ENCODE peak calls at places on chromosomes 13 and 19, in seven cellular contexts. One of them, this sample, is unnamed.
A peak's percentile ranks its signal among the peaks of the same experiment; 100 is the strongest.

GRCh38 chr19:2503521-2504109 is 27.7 kb downstream of the GADD45B start:
- DNase-seq in HCT116: peak; percentile 88
- DNase-seq in CD8-positive, alpha-beta memory T cell: peak; percentile 75
- DNase-seq in BJ: peak; percentile 79
- DNase-seq in tibial artery: no peak
- DNase-seq in aorta: no peak
- DNase-seq in HAP-1: no peak
- DNase-seq in this sample: no peak

GRCh38 chr19:45446295-45446694 is 21.5 kb upstream of the FOSB start:
- DNase-seq in HCT116: no peak
- DNase-seq in CD8-positive, alpha-beta memory T cell: peak; percentile 30
- DNase-seq in BJ: no peak
- DNase-seq in tibial artery: no peak
- DNase-seq in aorta: no peak
- DNase-seq in HAP-1: no peak
- DNase-seq in this sample: peak; percentile 52

GRCh38 chr13:70795484-70795883 is 687.2 kb upstream of the KLHL1 start:
- DNase-seq in HCT116: no peak
- DNase-seq in CD8-positive, alpha-beta memory T cell: no peak
- DNase-seq in BJ: no peak
- DNase-seq in tibial artery: no peak
- DNase-seq in aorta: no peak
- DNase-seq in HAP-1: no peak
- DNase-seq in this sample: no peak

GRCh38 chr13:76991432-76991795 is 467 bp upstream of the CLN5 start:
- DNase-seq in HCT116: no peak
- DNase-seq in CD8-positive, alpha-beta memory T cell: peak; percentile 92
- DNase-seq in BJ: no peak
- DNase-seq in tibial artery: no peak
- DNase-seq in aorta: peak; percentile 62
- DNase-seq in HAP-1: no peak
- DNase-seq in this sample: no peak

GRCh38 chr19:39433480-39434079 is 2.2 kb downstream of the RPS16 start:
- DNase-seq in HCT116: no peak
- DNase-seq in CD8-positive, alpha-beta memory T cell: no peak
- DNase-seq in BJ: no peak
- DNase-seq in tibial artery: no peak
- DNase-seq in aorta: no peak
- DNase-seq in HAP-1: no peak
- DNase-seq in this sample: no peak

GRCh38 chr19:53076984-53077383 is 26.2 kb downstream of the ZNF160 start:
- DNase-seq in HCT116: no peak
- DNase-seq in CD8-positive, alpha-beta memory T cell: no peak
- DNase-seq in BJ: no peak
- DNase-seq in tibial artery: no peak
- DNase-seq in aorta: no peak
- DNase-seq in HAP-1: no peak
- DNase-seq in this sample: peak; percentile 41

GRCh38 chr13:30388401-30389283 is 33.7 kb upstream of the UBE2L5 start:
- DNase-seq in HCT116: no peak
- DNase-seq in CD8-positive, alpha-beta memory T cell: no peak
- DNase-seq in BJ: no peak
- DNase-seq in tibial artery: no peak
- DNase-seq in aorta: no peak
- DNase-seq in HAP-1: no peak
- DNase-seq in this sample: peak; percentile 8

GRCh38 chr19:14248578-14249011 is 42.6 kb upstream of the ADGRL1 start:
- DNase-seq in HCT116: no peak
- DNase-seq in CD8-positive, alpha-beta memory T cell: peak; percentile 9
- DNase-seq in BJ: no peak
- DNase-seq in tibial artery: no peak
- DNase-seq in aorta: peak; percentile 58
- DNase-seq in HAP-1: peak; percentile 91
- DNase-seq in this sample: peak; percentile 29

GRCh38 chr19:45177817-45178261 is at the start of gene TRAPPC6A:
- DNase-seq in HCT116: no peak
- DNase-seq in CD8-positive, alpha-beta memory T cell: no peak
- DNase-seq in BJ: no peak
- DNase-seq in tibial artery: no peak
- DNase-seq in aorta: no peak
- DNase-seq in HAP-1: no peak
- DNase-seq in this sample: no peak

GRCh38 chr13:113845055-113845454 is 18.8 kb downstream of the GAS6 start:
- DNase-seq in HCT116: no peak
- DNase-seq in CD8-positive, alpha-beta memory T cell: no peak
- DNase-seq in BJ: no peak
- DNase-seq in tibial artery: no peak
- DNase-seq in aorta: peak; percentile 43
- DNase-seq in HAP-1: no peak
- DNase-seq in this sample: peak; percentile 25

GRCh38 chr13:21319869-21320641 is 139.0 kb downstream of the ZDHHC20 start:
- DNase-seq in HCT116: no peak
- DNase-seq in CD8-positive, alpha-beta memory T cell: no peak
- DNase-seq in BJ: no peak
- DNase-seq in tibial artery: no peak
- DNase-seq in aorta: no peak
- DNase-seq in HAP-1: no peak
- DNase-seq in this sample: no peak

GRCh38 chr13:112132619-112133018 is 65.7 kb downstream of the SOX1 start:
- DNase-seq in HCT116: no peak
- DNase-seq in CD8-positive, alpha-beta memory T cell: no peak
- DNase-seq in BJ: no peak
- DNase-seq in tibial artery: no peak
- DNase-seq in aorta: no peak
- DNase-seq in HAP-1: no peak
- DNase-seq in this sample: no peak

GRCh38 chr13:112131740-112132113 is 64.8 kb downstream of the SOX1 start:
- DNase-seq in HCT116: no peak
- DNase-seq in CD8-positive, alpha-beta memory T cell: no peak
- DNase-seq in BJ: no peak
- DNase-seq in tibial artery: no peak
- DNase-seq in aorta: no peak
- DNase-seq in HAP-1: no peak
- DNase-seq in this sample: no peak

GRCh38 chr13:112129557-112129956 is 62.6 kb downstream of the SOX1 start:
- DNase-seq in HCT116: no peak
- DNase-seq in CD8-positive, alpha-beta memory T cell: no peak
- DNase-seq in BJ: no peak
- DNase-seq in tibial artery: no peak
- DNase-seq in aorta: no peak
- DNase-seq in HAP-1: no peak
- DNase-seq in this sample: no peak

GRCh38 chr13:112132142-112132541 is 65.2 kb downstream of the SOX1 start:
- DNase-seq in HCT116: no peak
- DNase-seq in CD8-positive, alpha-beta memory T cell: no peak
- DNase-seq in BJ: no peak
- DNase-seq in tibial artery: no peak
- DNase-seq in aorta: no peak
- DNase-seq in HAP-1: no peak
- DNase-seq in this sample: no peak

DNA sequence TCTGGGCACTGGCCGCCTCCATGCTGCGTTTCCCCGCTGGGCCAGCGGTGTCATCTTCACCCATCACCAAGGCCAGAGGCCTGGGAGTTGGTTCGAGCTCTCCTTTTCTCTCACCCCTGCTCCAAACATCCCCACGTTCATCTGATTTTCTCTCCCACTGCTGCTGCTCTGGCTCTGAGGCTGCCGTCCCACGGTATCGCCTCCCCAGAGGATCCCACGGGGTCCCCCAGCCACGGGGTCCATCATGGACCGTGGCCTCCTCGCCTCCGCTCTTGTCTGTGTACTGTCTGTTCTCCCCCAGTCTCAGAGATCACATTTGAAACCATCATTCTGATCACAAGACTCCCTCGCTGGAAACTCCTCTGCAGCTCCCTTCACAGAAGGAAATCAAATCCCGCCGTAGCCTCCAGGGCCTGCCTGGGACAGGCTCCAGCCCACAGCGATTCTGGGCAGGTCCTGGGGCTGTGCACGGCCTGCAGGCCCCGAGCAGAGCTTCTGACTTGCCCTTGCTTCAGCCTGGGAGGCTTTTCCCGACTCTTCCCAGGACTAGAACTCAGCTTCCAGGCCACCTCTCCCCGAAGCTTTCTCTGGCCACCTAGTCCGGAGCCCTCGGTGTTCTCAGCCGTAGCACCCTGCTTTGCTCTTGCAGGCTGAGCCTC is 64.3 kb downstream of the SOX1 start:
- DNase-seq in HCT116: no peak
- DNase-seq in CD8-positive, alpha-beta memory T cell: no peak
- DNase-seq in BJ: no peak
- DNase-seq in tibial artery: no peak
- DNase-seq in aorta: no peak
- DNase-seq in HAP-1: no peak
- DNase-seq in this sample: no peak
- H3K27me3 ChIP-seq in HCT116: peaks cover 13% of the 10 kb centered on the region
- H3K27me3 ChIP-seq in CD8-positive, alpha-beta memory T cell: no peaks in the 10 kb centered on the region
- H3K27me3 ChIP-seq in BJ: no peaks in the 10 kb centered on the region
- H3K27me3 ChIP-seq in tibial artery: no peaks in the 10 kb centered on the region
- H3K27me3 ChIP-seq in aorta: no peaks in the 10 kb centered on the region
- H3K27me3 ChIP-seq in HAP-1: no peaks in the 10 kb centered on the region
- H3K27me3 ChIP-seq in this sample: peaks cover 1% of the 10 kb centered on the region

GRCh38 chr19:49120325-49120683 is 960 bp downstream of the PPFIA3 start:
- DNase-seq in HCT116: no peak
- DNase-seq in CD8-positive, alpha-beta memory T cell: no peak
- DNase-seq in BJ: no peak
- DNase-seq in tibial artery: no peak
- DNase-seq in aorta: no peak
- DNase-seq in HAP-1: no peak
- DNase-seq in this sample: no peak
- H3K4me3 ChIP-seq in HCT116: peak overlapping the region; percentile 59
- H3K4me3 ChIP-seq in CD8-positive, alpha-beta memory T cell: no peak overlapping the region
- H3K4me3 ChIP-seq in BJ: no peak overlapping the region
- H3K4me3 ChIP-seq in tibial artery: peak overlapping the region; percentile 57
- H3K4me3 ChIP-seq in aorta: no peak overlapping the region
- H3K4me3 ChIP-seq in HAP-1: peak overlapping the region; percentile 78
- H3K4me3 ChIP-seq in this sample: peak overlapping the region; percentile 88

GRCh38 chr13:25172303-25172630 is 179 bp upstream of the AMER2 start:
- DNase-seq in HCT116: no peak
- DNase-seq in CD8-positive, alpha-beta memory T cell: no peak
- DNase-seq in BJ: no peak
- DNase-seq in tibial artery: no peak
- DNase-seq in aorta: no peak
- DNase-seq in HAP-1: no peak
- DNase-seq in this sample: no peak
- H3K27me3 ChIP-seq in HCT116: peaks cover 20% of the 10 kb centered on the region
- H3K27me3 ChIP-seq in CD8-positive, alpha-beta memory T cell: peaks cover 10% of the 10 kb centered on the region
- H3K27me3 ChIP-seq in BJ: peaks cover 21% of the 10 kb centered on the region
- H3K27me3 ChIP-seq in tibial artery: no peaks in the 10 kb centered on the region
- H3K27me3 ChIP-seq in aorta: no peaks in the 10 kb centered on the region
- H3K27me3 ChIP-seq in HAP-1: no peaks in the 10 kb centered on the region
- H3K27me3 ChIP-seq in this sample: no peaks in the 10 kb centered on the region

GRCh38 chr13:52725302-52725701 is 14.3 kb downstream of the CNMD start:
- DNase-seq in HCT116: no peak
- DNase-seq in CD8-positive, alpha-beta memory T cell: no peak
- DNase-seq in BJ: no peak
- DNase-seq in tibial artery: no peak
- DNase-seq in aorta: no peak
- DNase-seq in HAP-1: no peak
- DNase-seq in this sample: no peak
- H3K4me3 ChIP-seq in HCT116: no peak overlapping the region
- H3K4me3 ChIP-seq in CD8-positive, alpha-beta memory T cell: no peak overlapping the region
- H3K4me3 ChIP-seq in BJ: no peak overlapping the region
- H3K4me3 ChIP-seq in tibial artery: no peak overlapping the region
- H3K4me3 ChIP-seq in aorta: no peak overlapping the region
- H3K4me3 ChIP-seq in HAP-1: no peak overlapping the region
- H3K4me3 ChIP-seq in this sample: no peak overlapping the region

DNA sequence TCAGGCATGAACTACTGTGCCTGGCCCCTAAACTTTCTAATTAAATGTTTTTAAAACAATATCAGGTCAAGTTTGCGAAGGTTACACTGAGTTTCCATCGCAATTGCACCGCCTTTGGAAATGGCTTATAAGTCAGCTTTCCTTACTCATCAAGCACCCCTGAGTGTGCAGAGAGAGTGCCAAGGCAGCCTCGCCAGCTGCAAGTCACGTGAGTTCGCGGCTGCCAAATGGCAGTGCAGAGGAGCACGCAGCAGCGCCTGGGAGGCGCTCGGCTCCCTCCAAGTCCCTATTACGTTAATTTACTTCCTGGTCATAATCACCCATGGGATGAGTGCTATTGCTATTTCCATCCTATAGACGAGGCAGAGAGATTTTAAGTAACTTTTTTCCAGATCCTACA is 319.6 kb downstream of the TEX29 start:
- DNase-seq in HCT116: no peak
- DNase-seq in CD8-positive, alpha-beta memory T cell: no peak
- DNase-seq in BJ: no peak
- DNase-seq in tibial artery: no peak
- DNase-seq in aorta: no peak
- DNase-seq in HAP-1: no peak
- DNase-seq in this sample: no peak
- H3K27me3 ChIP-seq in HCT116: peaks cover 22% of the 10 kb centered on the region
- H3K27me3 ChIP-seq in CD8-positive, alpha-beta memory T cell: no peaks in the 10 kb centered on the region
- H3K27me3 ChIP-seq in BJ: no peaks in the 10 kb centered on the region
- H3K27me3 ChIP-seq in tibial artery: no peaks in the 10 kb centered on the region
- H3K27me3 ChIP-seq in aorta: no peaks in the 10 kb centered on the region
- H3K27me3 ChIP-seq in HAP-1: no peaks in the 10 kb centered on the region
- H3K27me3 ChIP-seq in this sample: no peaks in the 10 kb centered on the region

GRCh38 chr19:48719263-48720171 is at the start of gene MAMSTR:
- DNase-seq in HCT116: no peak
- DNase-seq in CD8-positive, alpha-beta memory T cell: no peak
- DNase-seq in BJ: no peak
- DNase-seq in tibial artery: no peak
- DNase-seq in aorta: peak; percentile 63
- DNase-seq in HAP-1: no peak
- DNase-seq in this sample: no peak
- H3K4me3 ChIP-seq in HCT116: peak within 1 kb of the TSS; percentile 52
- H3K4me3 ChIP-seq in CD8-positive, alpha-beta memory T cell: peak within 1 kb of the TSS; percentile 91
- H3K4me3 ChIP-seq in BJ: peak within 1 kb of the TSS; percentile 58
- H3K4me3 ChIP-seq in tibial artery: peak within 1 kb of the TSS; percentile 54
- H3K4me3 ChIP-seq in aorta: no peak within 1 kb of the TSS
- H3K4me3 ChIP-seq in HAP-1: peak within 1 kb of the TSS; percentile 56
- H3K4me3 ChIP-seq in this sample: peak within 1 kb of the TSS; percentile 79

GRCh38 chr13:111256946-111257345 is 63.5 kb upstream of the TEX29 start:
- DNase-seq in HCT116: no peak
- DNase-seq in CD8-positive, alpha-beta memory T cell: no peak
- DNase-seq in BJ: no peak
- DNase-seq in tibial artery: no peak
- DNase-seq in aorta: no peak
- DNase-seq in HAP-1: no peak
- DNase-seq in this sample: no peak
- H3K27me3 ChIP-seq in HCT116: no peaks in the 10 kb centered on the region
- H3K27me3 ChIP-seq in CD8-positive, alpha-beta memory T cell: no peaks in the 10 kb centered on the region
- H3K27me3 ChIP-seq in BJ: no peaks in the 10 kb centered on the region
- H3K27me3 ChIP-seq in tibial artery: no peaks in the 10 kb centered on the region
- H3K27me3 ChIP-seq in aorta: no peaks in the 10 kb centered on the region
- H3K27me3 ChIP-seq in HAP-1: no peaks in the 10 kb centered on the region
- H3K27me3 ChIP-seq in this sample: no peaks in the 10 kb centered on the region

This sample was measured in Caco-2.